ENCODE peak calls at places on chromosomes 2 and 18, in four cellular contexts. E, K, Y and W are unnamed samples.
A peak's percentile ranks its signal among the peaks of the same experiment; 100 is the strongest.

GRCh38 chr2:178829299-178829698 is 22.1 kb upstream of the TTN start:
- DNase-seq in E (no peak), K (no peak), Y (no peak), W (no peak)

GRCh38 chr2:47373747-47374146 is 29.2 kb upstream of the MSH2 start:
- DNase-seq in E (peak; percentile 42), K (no peak), Y (no peak), W (no peak)

GRCh38 chr2:47058061-47058931 is 96.8 kb downstream of the STPG4 start:
- DNase-seq in E (peak; percentile 84), K (peak; percentile 75), Y (no peak), W (no peak)

GRCh38 chr2:203061346-203061745 is 46.7 kb downstream of the NBEAL1 start:
- DNase-seq in E (no peak), K (peak; percentile 61), Y (peak; percentile 48), W (no peak)

GRCh38 chr2:54895735-54896134 is 154.5 kb downstream of the RTN4 start:
- DNase-seq in E (no peak), K (peak; percentile 79), Y (peak; percentile 28), W (no peak)

GRCh38 chr2:23776021-23776420 is 150.9 kb downstream of the ATAD2B start:
- DNase-seq in E (no peak), K (peak; percentile 18), Y (no peak), W (no peak)

GRCh38 chr2:86752934-86753333 is 32.8 kb downstream of the RMND5A start:
- DNase-seq in E (no peak), K (no peak), Y (no peak), W (no peak)

GRCh38 chr2:120423167-120423943 is 77.4 kb downstream of the INHBB start:
- DNase-seq in E (no peak), K (no peak), Y (no peak), W (no peak)

GRCh38 chr2:150350500-150350899 is 137.0 kb downstream of the RND3 start:
- DNase-seq in E (no peak), K (no peak), Y (no peak), W (no peak)

GRCh38 chr2:233351423-233351822 is 2.9 kb upstream of the DGKD start:
- DNase-seq in E (no peak), K (peak; percentile 49), Y (no peak), W (no peak)

GRCh38 chr2:177551989-177552413 is 159.4 kb downstream of the AGPS start:
- DNase-seq in E (peak; percentile 86), K (peak; percentile 21), Y (no peak), W (no peak)

GRCh38 chr2:46814160-46814559 is 101.4 kb downstream of the MCFD2 start:
- DNase-seq in E (no peak), K (peak; percentile 84), Y (no peak), W (no peak)

GRCh38 chr2:287471-287885 is 413 bp downstream of the ALKAL2 start:
- DNase-seq in E (no peak), K (peak; percentile 23), Y (no peak), W (peak; percentile 71)

GRCh38 chr18:76822510-76823165 is at the start of gene ZNF236:
- DNase-seq in E (peak; percentile 54), K (peak; percentile 77), Y (peak; percentile 55), W (peak; percentile 94)

GRCh38 chr2:240498171-240498957 is 59.4 kb downstream of the ANKMY1 start:
- DNase-seq in E (no peak), K (no peak), Y (no peak), W (no peak)

GRCh38 chr2:16745466-16745865 is 79.8 kb upstream of the CYRIA start:
- DNase-seq in E (no peak), K (no peak), Y (no peak), W (no peak)

GRCh38 chr2:16747706-16748105 is 82.1 kb upstream of the CYRIA start:
- DNase-seq in E (no peak), K (no peak), Y (no peak), W (no peak)

GRCh38 chr2:16747257-16747656 is 81.6 kb upstream of the CYRIA start:
- DNase-seq in E (no peak), K (no peak), Y (no peak), W (no peak)

GRCh38 chr2:16746329-16746728 is 80.7 kb upstream of the CYRIA start:
- DNase-seq in E (no peak), K (no peak), Y (no peak), W (no peak)

GRCh38 chr2:16746833-16747232 is 81.2 kb upstream of the CYRIA start:
- DNase-seq in E (no peak), K (no peak), Y (no peak), W (no peak)
- TF ChIP-seq CTCF in E (no peak), K (no peak), Y (no peak), W (no peak)

GRCh38 chr18:27608742-27609141 is 423.6 kb upstream of the CHST9 start:
- DNase-seq in E (no peak), K (peak; percentile 13), Y (no peak), W (peak; percentile 4)
- TF ChIP-seq CTCF in E (peak; percentile 45), K (peak; percentile 43), Y (peak; percentile 79), W (peak; percentile 46)

GRCh38 chr2:6103949-6104348 is 411.8 kb downstream of the SOX11 start:
- DNase-seq in E (peak; percentile 47), K (no peak), Y (no peak), W (no peak)
- TF ChIP-seq CTCF in E (peak; percentile 27), K (no peak), Y (no peak), W (peak; percentile 22)

DNA sequence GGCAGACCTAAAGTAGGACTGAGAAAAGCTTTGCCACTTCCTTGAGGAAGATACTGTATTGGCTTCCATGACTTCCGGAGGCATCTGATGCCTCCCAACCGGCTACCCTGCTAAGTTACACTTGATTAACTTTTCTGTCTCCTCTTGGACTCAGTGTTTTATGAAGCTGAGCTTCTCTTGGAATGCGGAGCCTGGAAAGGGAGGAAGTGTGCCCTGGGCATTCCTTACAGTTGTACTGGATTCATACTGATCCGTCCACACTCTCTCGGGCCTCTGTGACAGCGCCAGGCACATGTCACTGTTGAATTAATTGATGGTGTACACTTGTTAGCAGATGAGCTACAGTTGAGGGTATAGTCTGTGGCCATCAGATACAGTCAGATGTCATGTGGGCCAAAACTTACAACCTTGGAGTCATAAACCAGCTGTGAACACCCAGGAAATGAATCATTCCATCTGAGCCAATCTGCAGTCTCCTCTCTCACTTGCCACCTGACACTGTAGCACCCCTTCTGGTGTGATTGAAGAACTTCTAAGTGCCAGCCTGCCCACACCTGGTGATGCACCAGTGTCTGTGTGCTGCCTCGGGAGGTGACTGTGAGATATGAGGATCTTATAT is 122.5 kb downstream of the FHOD3 start:
- DNase-seq in E (no peak), K (peak; percentile 56), Y (peak; percentile 42), W (no peak)
- TF ChIP-seq CTCF in E (peak; percentile 3), K (peak; percentile 7), Y (peak; percentile 64), W (no peak)